ENCODE peak calls at places on chromosomes 11 and 22, in six cellular contexts. F, W, M, N, Y and A are unnamed samples.

GRCh38 chr22:31898911-31899310 is 45.4 kb upstream of the YWHAH start:
- DNase-seq in F (no peak), W (no peak), M (no peak), N (no peak), Y (no peak), A (no peak)

GRCh38 chr11:46674463-46675287 is 25.7 kb downstream of the ARHGAP1 start:
- DNase-seq in F (no peak), W (no peak), M (no peak), N (no peak), Y (peak; percentile 18), A (peak; percentile 83)

GRCh38 chr11:9266132-9266736 is 1.1 kb upstream of the DENND5A start:
- DNase-seq in F (no peak), W (no peak), M (no peak), N (no peak), Y (no peak), A (no peak)

GRCh38 chr11:126607374-126607773 is 251.9 kb downstream of the ST3GAL4 start:
- DNase-seq in F (peak; percentile 27), W (peak; percentile 89), M (no peak), N (peak; percentile 31), Y (peak; percentile 66), A (no peak)

GRCh38 chr11:88050247-88050646 is 125.0 kb downstream of the RAB38 start:
- DNase-seq in F (no peak), W (no peak), M (no peak), N (no peak), Y (no peak), A (no peak)

GRCh38 chr22:30432096-30432495 is 6.5 kb downstream of the MTFP1 start:
- DNase-seq in F (no peak), W (no peak), M (no peak), N (no peak), Y (no peak), A (no peak)

GRCh38 chr11:20261526-20261925 is 101.3 kb upstream of the DBX1 start:
- DNase-seq in F (no peak), W (no peak), M (no peak), N (no peak), Y (peak; percentile 4), A (no peak)

GRCh38 chr11:68843703-68844312 is 2.1 kb upstream of the CPT1A start:
- DNase-seq in F (peak; percentile 32), W (no peak), M (no peak), N (peak; percentile 67), Y (no peak), A (no peak)

GRCh38 chr22:25772288-25772687 is 30.3 kb downstream of the MYO18B start:
- DNase-seq in F (no peak), W (no peak), M (no peak), N (no peak), Y (no peak), A (no peak)

GRCh38 chr11:1344056-1344635 is 34.7 kb upstream of the TOLLIP start:
- DNase-seq in F (no peak), W (no peak), M (no peak), N (no peak), Y (no peak), A (no peak)

GRCh38 chr22:19764636-19765476 is 4.3 kb downstream of the TBX1 start:
- DNase-seq in F (no peak), W (no peak), M (no peak), N (no peak), Y (no peak), A (no peak)

GRCh38 chr11:35214792-35215193 is 75.8 kb downstream of the CD44 start:
- DNase-seq in F (peak; percentile 100), W (peak; percentile 98), M (no peak), N (peak; percentile 74), Y (peak; percentile 97), A (no peak)

GRCh38 chr11:10858505-10859360 is 880 bp upstream of the ZBED5 start:
- DNase-seq in F (no peak), W (peak; percentile 80), M (peak; percentile 11), N (no peak), Y (peak; percentile 19), A (no peak)

GRCh38 chr11:2095198-2095520 is 44.0 kb downstream of the IGF2 start:
- DNase-seq in F (no peak), W (no peak), M (no peak), N (no peak), Y (no peak), A (no peak)

GRCh38 chr22:49969751-49970527 is 9.4 kb downstream of the PIM3 start:
- DNase-seq in F (no peak), W (no peak), M (no peak), N (no peak), Y (no peak), A (no peak)

GRCh38 chr22:49971232-49972162 is 10.9 kb downstream of the PIM3 start:
- DNase-seq in F (no peak), W (peak; percentile 63), M (no peak), N (no peak), Y (no peak), A (no peak)

GRCh38 chr22:49968831-49969661 is 8.5 kb downstream of the PIM3 start:
- DNase-seq in F (no peak), W (no peak), M (no peak), N (no peak), Y (no peak), A (no peak)

GRCh38 chr22:49972163-49973017 is 11.8 kb downstream of the PIM3 start:
- DNase-seq in F (no peak), W (no peak), M (no peak), N (no peak), Y (no peak), A (no peak)

GRCh38 chr22:49970528-49971231 is 10.1 kb downstream of the PIM3 start:
- DNase-seq in F (peak; percentile 89), W (peak; percentile 99), M (peak; percentile 85), N (peak; percentile 98), Y (peak; percentile 97), A (no peak)
- H3K27ac ChIP-seq in F (peak overlapping the region; percentile 71), W (peak overlapping the region; percentile 61), M (peak overlapping the region; percentile 89), N (peak overlapping the region; percentile 100), Y (peak overlapping the region; percentile 77), A (peak overlapping the region; percentile 57)

GRCh38 chr11:66595245-66595904 is 2.4 kb downstream of the CCS start:
- DNase-seq in F (peak; percentile 38), W (peak; percentile 58), M (peak; percentile 37), N (no peak), Y (peak; percentile 76), A (no peak)

GRCh38 chr11:66591175-66591574 is 1.7 kb downstream of the CCDC87 start:
- DNase-seq in F (no peak), W (no peak), M (no peak), N (no peak), Y (no peak), A (no peak)

GRCh38 chr11:66592457-66593302 is at the start of the genes CCDC87 and CCS:
- DNase-seq in F (peak; percentile 76), W (peak; percentile 98), M (peak; percentile 84), N (peak; percentile 91), Y (peak; percentile 92), A (peak; percentile 51)

GRCh38 chr11:66593303-66593635 is 284 bp downstream of the CCS start:
- DNase-seq in F (no peak), W (peak; percentile 33), M (no peak), N (no peak), Y (no peak), A (no peak)

DNA sequence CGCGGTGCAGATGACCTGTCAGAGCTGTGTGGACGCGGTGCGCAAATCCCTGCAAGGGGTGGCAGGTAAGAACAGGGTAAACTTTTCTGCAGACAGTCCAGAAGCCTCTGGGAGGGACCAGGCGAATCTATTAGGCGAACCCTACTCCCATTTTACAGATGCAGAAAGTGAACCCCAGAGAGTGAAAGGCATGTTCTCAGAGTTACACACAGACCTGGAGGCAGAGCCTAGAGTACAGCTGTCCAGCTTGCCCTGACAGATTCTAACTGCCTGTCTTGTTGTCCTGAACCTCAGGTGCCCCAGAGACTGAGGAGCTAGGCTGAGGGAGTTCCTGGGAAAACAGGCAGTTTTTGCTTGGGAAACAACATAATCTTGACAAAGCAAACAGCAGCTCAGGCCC is 665 bp downstream of the CCS start:
- DNase-seq in F (no peak), W (peak; percentile 28), M (no peak), N (no peak), Y (no peak), A (no peak)
- H3K9ac ChIP-seq in F (peak overlapping the region; percentile 86), W (peak overlapping the region; percentile 87), M (peak overlapping the region; percentile 95), N (peak overlapping the region; percentile 92), Y (peak overlapping the region; percentile 93), A (peak overlapping the region; percentile 90)

GRCh38 chr11:17010851-17011420 is 3.3 kb downstream of the PLEKHA7 start:
- DNase-seq in F (no peak), W (no peak), M (no peak), N (no peak), Y (no peak), A (no peak)
- H3K27ac ChIP-seq in F (no peak overlapping the region), W (no peak overlapping the region), M (no peak overlapping the region), N (no peak overlapping the region), Y (no peak overlapping the region), A (no peak overlapping the region)

DNA sequence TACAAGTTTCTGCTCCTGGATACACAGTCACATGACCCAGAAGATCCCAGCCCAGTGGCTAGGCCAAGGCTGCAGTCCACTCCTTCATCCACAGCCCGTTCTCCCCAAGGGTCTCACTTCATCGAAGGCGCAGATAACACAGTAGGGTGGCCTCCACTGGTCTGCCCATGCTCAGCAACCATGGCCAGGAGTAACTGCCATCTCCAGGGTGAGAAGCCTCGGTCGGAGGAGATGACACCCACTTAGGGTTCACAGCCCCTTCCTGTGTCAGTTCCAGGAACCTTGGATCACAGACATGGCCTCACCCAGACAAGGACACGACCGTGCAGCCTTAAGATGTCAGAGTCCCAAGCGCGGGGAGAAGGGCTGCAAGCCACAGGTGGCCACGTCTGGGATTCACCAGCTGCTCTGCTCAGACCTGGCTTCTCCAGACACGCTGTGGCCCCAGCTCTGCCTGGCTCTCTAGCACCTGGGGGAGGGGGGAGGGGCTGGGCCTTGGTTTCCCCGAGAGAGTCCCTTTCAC is 2.6 kb downstream of the BET1L start:
- DNase-seq in F (no peak), W (no peak), M (no peak), N (no peak), Y (no peak), A (no peak)
- H3K9ac ChIP-seq in F (peak overlapping the region; percentile 20), W (peak overlapping the region; percentile 6), M (no peak overlapping the region), N (no peak overlapping the region), Y (no peak overlapping the region), A (no peak overlapping the region)